ENCODE peak calls at places on chromosomes 12 and 14, in nine cellular contexts. K is T-cell, X is HuH-7.5, M is retina, S is BE2C, E is left cardiac atrium, F is islet precursor cell, Y is GM06990, W is kidney glomerular epithelial cell. Z is an unnamed sample.

GRCh38 chr12:121440768-121441167 is 40.9 kb downstream of the RNF34 start:
- DNase-seq in K (no peak), X (no peak), M (no peak), S (no peak), E (no peak), F (no peak), Y (no peak), W (no peak), Z (no peak)

GRCh38 chr14:65301862-65302539 is 110.5 kb upstream of the FUT8 start:
- DNase-seq in K (no peak), X (no peak), M (no peak), S (no peak), E (no peak), F (no peak), Y (peak; percentile 70), W (no peak), Z (no peak)

GRCh38 chr12:103523771-103524170 is 28.0 kb upstream of the C12orf42 start:
- DNase-seq in K (no peak), X (no peak), M (no peak), S (no peak), E (no peak), F (no peak), Y (no peak), W (no peak), Z (no peak)

GRCh38 chr12:115504241-115504941 is 773.1 kb downstream of the MED13L start:
- DNase-seq in K (no peak), X (no peak), M (no peak), S (no peak), E (no peak), F (no peak), Y (peak; percentile 62), W (no peak), Z (no peak)

GRCh38 chr12:76346798-76347420 is 1.3 kb downstream of the BBS10 start:
- DNase-seq in K (no peak), X (peak; percentile 14), M (peak; percentile 28), S (no peak), E (no peak), F (no peak), Y (peak; percentile 18), W (peak; percentile 74), Z (peak; percentile 60)

GRCh38 chr14:91265404-91265803 is 20.9 kb upstream of the GPR68 start:
- DNase-seq in K (no peak), X (no peak), M (no peak), S (no peak), E (no peak), F (no peak), Y (no peak), W (no peak), Z (no peak)

GRCh38 chr12:79333144-79333543 is 357.6 kb downstream of the PAWR start:
- DNase-seq in K (no peak), X (no peak), M (no peak), S (no peak), E (no peak), F (no peak), Y (no peak), W (no peak), Z (no peak)

GRCh38 chr12:64278421-64278820 is 56.3 kb upstream of the KICS2 start:
- DNase-seq in K (no peak), X (no peak), M (no peak), S (no peak), E (no peak), F (no peak), Y (no peak), W (no peak), Z (no peak)

GRCh38 chr14:24132061-24132685 is 1.7 kb downstream of the FITM1 start:
- DNase-seq in K (peak; percentile 33), X (no peak), M (no peak), S (no peak), E (no peak), F (no peak), Y (peak; percentile 58), W (no peak), Z (peak; percentile 67)

GRCh38 chr12:72472350-72472749 is 200.2 kb downstream of the TRHDE start:
- DNase-seq in K (no peak), X (no peak), M (no peak), S (no peak), E (no peak), F (no peak), Y (no peak), W (no peak), Z (no peak)

Z was measured in SJCRH30.